ENCODE peak calls at places on chromosomes 16 and 17, in six cellular contexts. D, F, S, Z, X and E are unnamed samples.

GRCh38 chr17:49390548-49391324 is 23.9 kb downstream of the PHB1 start:
- DNase-seq in D (no peak), Z (no peak), F (no peak), S (peak; percentile 59), X (no peak), E (peak; percentile 28)

GRCh38 chr16:56879276-56879675 is 14.3 kb downstream of the SLC12A3 start:
- DNase-seq in S (no peak), X (no peak), Z (no peak), F (no peak), D (no peak), E (no peak)

GRCh38 chr17:61335845-61336655 is 63.6 kb upstream of the TBX2 start:
- DNase-seq in S (peak; percentile 38), Z (peak; percentile 29), D (no peak), F (no peak), X (no peak), E (no peak)

GRCh38 chr16:17448640-17449638 is 21.8 kb downstream of the XYLT1 start:
- DNase-seq in D (no peak), S (no peak), F (no peak), Z (peak; percentile 47), X (peak; percentile 61), E (peak; percentile 49)

GRCh38 chr16:13587171-13587570 is 332.8 kb upstream of the ERCC4 start:
- DNase-seq in F (no peak), S (no peak), X (no peak), D (no peak), Z (no peak), E (no peak)

GRCh38 chr17:48127371-48128051 is 19.9 kb downstream of the SNX11 start:
- DNase-seq in S (no peak), D (peak; percentile 7), F (peak; percentile 25), X (no peak), Z (no peak), E (no peak)

GRCh38 chr16:88303890-88304819 is 78.6 kb upstream of the ZNF469 start:
- DNase-seq in D (peak; percentile 95), F (no peak), Z (no peak), X (no peak), S (no peak), E (no peak)

GRCh38 chr16:76386784-76387183 is 109.6 kb downstream of the CNTNAP4 start:
- DNase-seq in F (no peak), X (no peak), S (no peak), D (peak; percentile 91), Z (no peak), E (no peak)

GRCh38 chr17:80029235-80029974 is 6.3 kb downstream of the TBC1D16 start:
- DNase-seq in S (peak; percentile 66), D (peak; percentile 89), Z (peak; percentile 79), X (peak; percentile 87), F (no peak), E (peak; percentile 95)

GRCh38 chr16:89905511-89906140 is 13.0 kb upstream of the MC1R start:
- DNase-seq in X (no peak), D (no peak), F (peak; percentile 90), Z (no peak), S (no peak), E (no peak)

GRCh38 chr17:82230627-82231311 is 1.9 kb downstream of the SLC16A3 start:
- DNase-seq in Z (peak; percentile 92), S (peak; percentile 95), F (peak; percentile 18), X (peak; percentile 92), D (peak; percentile 95), E (peak; percentile 94)

GRCh38 chr17:62807812-62808575 is at the start of gene MARCHF10:
- DNase-seq in Z (no peak), X (no peak), F (peak; percentile 85), S (peak; percentile 40), D (no peak), E (no peak)

GRCh38 chr17:77609553-77610517 is 348.7 kb upstream of the TNRC6C start:
- DNase-seq in F (no peak), Z (no peak), X (no peak), D (no peak), S (peak; percentile 41), E (peak; percentile 78)

GRCh38 chr17:43467981-43468541 is 15.7 kb upstream of the DHX8 start:
- DNase-seq in X (no peak), F (no peak), D (peak; percentile 58), S (no peak), Z (no peak), E (peak; percentile 68)

GRCh38 chr17:73958453-73958852 is 245.0 kb upstream of the RPL38 start:
- DNase-seq in X (no peak), Z (no peak), D (no peak), S (no peak), F (no peak), E (no peak)

GRCh38 chr16:20903889-20904506 is 3.4 kb downstream of the LYRM1 start:
- DNase-seq in Z (no peak), X (no peak), D (no peak), F (no peak), S (no peak), E (no peak)

GRCh38 chr16:2022723-2023097 is 3.1 kb downstream of the NPW start:
- DNase-seq in Z (peak; percentile 33), S (no peak), F (peak; percentile 75), D (peak; percentile 70), X (no peak), E (no peak)

GRCh38 chr16:70151391-70151790 is 22.2 kb upstream of the CLEC18C start:
- DNase-seq in Z (no peak), S (no peak), F (no peak), D (no peak), X (no peak), E (no peak)

GRCh38 chr17:64331366-64331765 is 59.3 kb downstream of the PECAM1 start:
- DNase-seq in X (no peak), F (no peak), S (no peak), Z (no peak), D (no peak), E (no peak)

GRCh38 chr16:85911531-85911930 is 12.6 kb downstream of the IRF8 start:
- DNase-seq in X (no peak), D (no peak), S (no peak), F (no peak), Z (no peak), E (no peak)

GRCh38 chr17:8091033-8091687 is 3.6 kb upstream of the ALOX12B start:
- DNase-seq in F (no peak), S (no peak), X (no peak), D (peak; percentile 9), Z (no peak), E (no peak)

GRCh38 chr17:35297666-35298065 is 54.8 kb downstream of the SLFN5 start:
- DNase-seq in S (no peak), X (no peak), Z (no peak), F (no peak), D (no peak), E (no peak)

GRCh38 chr17:1413281-1413791 is 13.3 kb upstream of the YWHAE start:
- DNase-seq in S (peak; percentile 38), F (peak; percentile 30), X (peak; percentile 82), Z (peak; percentile 68), D (peak; percentile 86), E (peak; percentile 88)

GRCh38 chr17:1414001-1414574 is 14.1 kb upstream of the YWHAE start:
- DNase-seq in X (no peak), Z (no peak), S (no peak), D (no peak), F (no peak), E (no peak)

GRCh38 chr17:1420163-1420562 is 20.1 kb upstream of the YWHAE start:
- DNase-seq in Z (no peak), D (no peak), X (no peak), S (no peak), F (no peak), E (no peak)

GRCh38 chr17:1414634-1415033 is 14.6 kb upstream of the YWHAE start:
- DNase-seq in S (no peak), X (no peak), F (no peak), Z (no peak), D (no peak), E (no peak)

GRCh38 chr17:1416414-1416813 is 16.4 kb upstream of the YWHAE start:
- DNase-seq in D (no peak), X (no peak), F (no peak), Z (no peak), S (no peak), E (no peak)
- TF ChIP-seq CTCF in D (no peak), X (no peak), F (no peak), Z (no peak), S (no peak), E (no peak)

GRCh38 chr16:79734721-79735120 is 134.2 kb upstream of the MAF start:
- DNase-seq in Z (no peak), S (no peak), X (no peak), D (no peak), F (no peak), E (no peak)

GRCh38 chr16:79723583-79724168 is 123.1 kb upstream of the MAF start:
- DNase-seq in Z (no peak), X (no peak), F (no peak), S (peak; percentile 31), D (no peak), E (no peak)

GRCh38 chr16:79726902-79727301 is 126.4 kb upstream of the MAF start:
- DNase-seq in D (no peak), S (no peak), Z (no peak), X (no peak), F (no peak), E (no peak)

GRCh38 chr16:79728048-79728922 is 127.7 kb upstream of the MAF start:
- DNase-seq in X (no peak), D (no peak), S (no peak), Z (no peak), F (no peak), E (no peak)

DNA sequence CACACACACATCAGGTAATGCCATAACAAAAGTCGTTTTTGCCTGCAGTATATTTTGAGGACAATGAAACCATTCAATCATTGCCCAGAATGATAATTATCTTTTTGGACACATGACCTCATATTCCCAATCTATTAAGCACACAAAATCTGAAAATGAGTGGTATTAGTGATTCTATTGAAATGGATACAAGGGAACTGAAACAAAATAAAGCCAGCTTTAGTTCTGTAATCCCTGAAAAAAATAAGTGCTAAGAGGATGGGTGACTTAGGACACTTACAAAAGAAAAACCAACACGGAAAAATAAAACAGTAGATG is 128.3 kb upstream of the MAF start:
- DNase-seq in X (no peak), F (no peak), D (no peak), S (no peak), Z (no peak), E (no peak)
- H3K9me3 ChIP-seq in X (no peaks in the 10 kb centered on the region), F (no peaks in the 10 kb centered on the region), D (no peaks in the 10 kb centered on the region), S (no peaks in the 10 kb centered on the region), Z (no peaks in the 10 kb centered on the region), E (no peaks in the 10 kb centered on the region)

GRCh38 chr16:27425961-27426360 is 24.0 kb downstream of the IL21R start:
- DNase-seq in Z (no peak), F (no peak), D (no peak), X (no peak), S (peak; percentile 2), E (no peak)

GRCh38 chr16:27426423-27427408 is 24.7 kb downstream of the IL21R start:
- DNase-seq in D (peak; percentile 86), S (peak; percentile 18), F (no peak), Z (no peak), X (no peak), E (peak; percentile 62)

GRCh38 chr16:27427538-27427937 is 25.6 kb downstream of the IL21R start:
- DNase-seq in F (no peak), X (no peak), S (peak; percentile 7), Z (no peak), D (no peak), E (no peak)

GRCh38 chr16:27421961-27422740 is 20.2 kb downstream of the IL21R start:
- DNase-seq in F (no peak), Z (no peak), S (no peak), D (no peak), X (no peak), E (no peak)

GRCh38 chr16:27424772-27425498 is 23.0 kb downstream of the IL21R start:
- DNase-seq in X (no peak), F (no peak), S (peak; percentile 3), D (no peak), Z (no peak), E (peak; percentile 39)
- TF ChIP-seq CTCF in X (no peak), F (no peak), S (no peak), D (no peak), Z (no peak), E (no peak)

GRCh38 chr16:31819948-31820347 is 53.7 kb upstream of the ZNF267 start:
- DNase-seq in X (no peak), Z (no peak), S (no peak), F (no peak), D (no peak), E (no peak)
- H3K9me3 ChIP-seq in X (peaks cover 9% of the 10 kb centered on the region), Z (no peaks in the 10 kb centered on the region), S (no peaks in the 10 kb centered on the region), F (no peaks in the 10 kb centered on the region), D (no peaks in the 10 kb centered on the region), E (peaks cover 18% of the 10 kb centered on the region)